ENCODE peak calls at places on chromosomes 16 and 17, in nine cellular contexts. X is A549, G is cardiac fibroblast, B is HCT116, D is thyroid gland, E is H1, U is SK-N-SH, Y is lung, M is activated B cell treated with CpG ODN at 0.5 μM for 24 hours. N is an unnamed sample.

GRCh38 chr17:44350733-44351226 is 5.7 kb downstream of the GRN start:
- DNase-seq in E (no peak), U (peak), Y (peak), X (peak), M (peak), D (peak), G (peak), B (no peak), N (peak)

GRCh38 chr16:86595983-86596605 is 17.7 kb downstream of the FOXL1 start:
- DNase-seq in X (no peak), M (no peak), E (no peak), D (no peak), U (no peak), Y (no peak), B (no peak), G (no peak), N (no peak)

GRCh38 chr17:43338886-43339516 is 59.8 kb upstream of the ARL4D start:
- DNase-seq in U (no peak), X (peak), Y (peak), D (peak), M (peak), B (no peak), G (peak), E (no peak), N (peak)

GRCh38 chr17:83050651-83051422 is 28.6 kb upstream of the METRNL start:
- DNase-seq in G (no peak), E (no peak), B (no peak), D (peak), Y (no peak), U (peak), M (no peak), X (no peak), N (no peak)

GRCh38 chr16:61382435-61382834 is 653.8 kb downstream of the CDH8 start:
- DNase-seq in Y (no peak), B (no peak), G (no peak), M (no peak), X (no peak), E (no peak), D (no peak), U (no peak), N (no peak)

GRCh38 chr16:2852003-2852730 is 5.8 kb downstream of the PRSS22 start:
- DNase-seq in G (no peak), X (no peak), U (peak), Y (no peak), E (no peak), B (no peak), D (no peak), M (no peak), N (no peak)

GRCh38 chr16:79885320-79885719 is 284.8 kb upstream of the MAF start:
- DNase-seq in D (no peak), U (no peak), X (no peak), B (no peak), G (no peak), Y (no peak), M (no peak), E (no peak), N (no peak)

GRCh38 chr16:25699069-25699468 is 7.3 kb downstream of the HS3ST4 start:
- DNase-seq in E (no peak), U (no peak), M (no peak), Y (no peak), D (no peak), G (no peak), B (no peak), X (no peak), N (no peak)

GRCh38 chr17:4485676-4486646 is 12.7 kb upstream of the SPNS2 start:
- DNase-seq in U (peak), X (no peak), G (no peak), B (no peak), E (no peak), D (no peak), Y (no peak), M (no peak), N (peak)

GRCh38 chr16:50472472-50472871 is 75.7 kb upstream of the NKD1 start:
- DNase-seq in U (no peak), B (no peak), G (no peak), E (no peak), X (no peak), D (no peak), Y (no peak), M (no peak), N (no peak)

GRCh38 chr16:4288148-4288921 is 15.5 kb upstream of the TFAP4 start:
- DNase-seq in M (peak), X (peak), G (peak), Y (peak), D (peak), B (no peak), U (peak), E (no peak), N (peak)

GRCh38 chr17:7589204-7589868 is 558 bp downstream of the SOX15 start:
- DNase-seq in M (peak), G (peak), U (peak), E (no peak), Y (peak), D (peak), X (peak), B (no peak), N (peak)

GRCh38 chr17:61481421-61481820 is 29.2 kb downstream of the TBX4 start:
- DNase-seq in B (no peak), U (no peak), E (no peak), Y (no peak), X (no peak), G (no peak), D (no peak), M (no peak), N (no peak)

GRCh38 chr16:24737391-24737871 is 8.0 kb downstream of the TNRC6A start:
- DNase-seq in E (no peak), G (peak), X (no peak), B (no peak), Y (no peak), M (no peak), U (no peak), D (no peak), N (no peak)

GRCh38 chr17:2427910-2428309 is 27.1 kb upstream of the MNT start:
- DNase-seq in Y (no peak), U (no peak), D (no peak), B (no peak), G (no peak), M (no peak), E (no peak), X (no peak), N (no peak)

GRCh38 chr17:30513346-30513745 is 36.1 kb downstream of the GOSR1 start:
- DNase-seq in M (no peak), U (no peak), G (peak), D (no peak), E (no peak), Y (no peak), B (no peak), X (no peak), N (no peak)

GRCh38 chr16:87831421-87832136 is 37.7 kb downstream of the SLC7A5 start:
- DNase-seq in Y (no peak), E (no peak), G (no peak), X (peak), B (no peak), M (no peak), D (no peak), U (no peak), N (no peak)

GRCh38 chr16:7257026-7257425 is 75.6 kb upstream of the RBFOX1 start:
- DNase-seq in M (no peak), G (no peak), Y (no peak), X (no peak), D (no peak), B (no peak), E (no peak), U (peak), N (no peak)

GRCh38 chr17:7858487-7858832 is 657 bp downstream of the CYB5D1 start:
- DNase-seq in X (peak), M (no peak), U (no peak), E (no peak), Y (no peak), D (peak), B (no peak), G (peak), N (no peak)

GRCh38 chr17:21089145-21089544 is 37.6 kb upstream of the DHRS7B start:
- DNase-seq in X (no peak), G (peak), M (no peak), E (no peak), B (no peak), U (no peak), Y (no peak), D (no peak), N (no peak)

GRCh38 chr16:89179656-89180315 is 8.2 kb downstream of the CDH15 start:
- DNase-seq in G (no peak), M (no peak), X (no peak), B (no peak), Y (no peak), U (no peak), E (no peak), D (no peak), N (no peak)

GRCh38 chr16:48613061-48613957 is 3.3 kb upstream of the N4BP1 start:
- DNase-seq in M (no peak), E (no peak), D (no peak), Y (no peak), X (peak), B (no peak), U (no peak), G (peak), N (peak)

GRCh38 chr16:89060207-89060794 is 33.4 kb upstream of the ACSF3 start:
- DNase-seq in X (no peak), B (no peak), U (no peak), D (no peak), G (no peak), Y (no peak), E (no peak), M (peak), N (no peak)

GRCh38 chr16:50588276-50588675 is 40.1 kb downstream of the NKD1 start:
- DNase-seq in D (no peak), Y (no peak), M (no peak), B (no peak), U (no peak), X (no peak), E (no peak), G (no peak), N (no peak)

GRCh38 chr16:1781254-1781653 is 1.1 kb downstream of the SPSB3 start:
- DNase-seq in B (no peak), D (no peak), E (no peak), G (no peak), Y (no peak), M (no peak), X (no peak), U (no peak), N (no peak)

GRCh38 chr16:27097671-27098275 is 31.0 kb downstream of the C16orf82 start:
- DNase-seq in D (peak), E (no peak), X (no peak), U (no peak), Y (no peak), B (no peak), G (peak), M (no peak), N (no peak)

GRCh38 chr17:38352245-38353083 is 820 bp downstream of the SOCS7 start:
- DNase-seq in B (no peak), E (no peak), X (no peak), G (peak), Y (no peak), U (peak), D (peak), M (peak), N (peak)

GRCh38 chr17:75783069-75783783 is 1.4 kb upstream of the UNK start:
- DNase-seq in G (peak), B (peak), Y (no peak), E (no peak), U (peak), X (peak), D (no peak), M (no peak), N (no peak)

GRCh38 chr16:57754354-57755060 is 18.9 kb downstream of the KATNB1 start:
- DNase-seq in Y (no peak), B (no peak), M (no peak), U (no peak), D (no peak), X (no peak), E (no peak), G (no peak), N (no peak)

GRCh38 chr17:1745513-1746020 is 2.9 kb downstream of the SERPINF2 start:
- DNase-seq in M (no peak), Y (no peak), D (no peak), X (no peak), G (no peak), E (no peak), U (no peak), B (no peak), N (no peak)

GRCh38 chr16:89330177-89330856 is 112.8 kb downstream of the ZNF778 start:
- DNase-seq in M (no peak), G (peak), B (peak), U (no peak), X (peak), D (peak), E (no peak), Y (no peak), N (peak)

GRCh38 chr16:3007957-3008748 is 4.6 kb upstream of the CLDN9 start:
- DNase-seq in G (no peak), B (no peak), X (no peak), U (no peak), D (no peak), M (no peak), E (peak), Y (peak), N (no peak)

GRCh38 chr17:4710693-4711634 is 532 bp downstream of the ARRB2 start:
- DNase-seq in E (no peak), M (no peak), B (no peak), X (no peak), G (no peak), D (no peak), Y (peak), U (peak), N (peak)

GRCh38 chr16:23699100-23699499 is 13.9 kb downstream of the ERN2 start:
- DNase-seq in B (peak), U (no peak), E (no peak), X (peak), D (no peak), M (no peak), Y (peak), G (no peak), N (no peak)

GRCh38 chr17:21674242-21674731 is 18.0 kb upstream of the KCNJ18 start:
- DNase-seq in M (no peak), E (no peak), U (peak), G (no peak), D (no peak), Y (no peak), X (no peak), B (no peak), N (no peak)

GRCh38 chr17:28916302-28916934 is 13.5 kb upstream of the DHRS13 start:
- DNase-seq in E (no peak), X (peak), Y (peak), U (peak), M (no peak), B (peak), D (peak), G (peak), N (peak)

GRCh38 chr17:40602445-40603443 is 37.5 kb upstream of the CCR7 start:
- DNase-seq in Y (no peak), M (no peak), D (no peak), B (no peak), G (no peak), U (no peak), E (no peak), X (no peak), N (peak)

GRCh38 chr17:62963296-62963695 is 2.7 kb upstream of the TANC2 start:
- DNase-seq in E (no peak), Y (no peak), X (peak), B (peak), G (peak), M (no peak), U (peak), D (no peak), N (no peak)

GRCh38 chr16:28316056-28316455 is 23.7 kb downstream of the SBK1 start:
- DNase-seq in U (no peak), B (no peak), D (no peak), M (no peak), X (no peak), G (no peak), Y (no peak), E (no peak), N (no peak)

GRCh38 chr16:67526149-67526732 is 2.4 kb upstream of the RIPOR1 start:
- DNase-seq in G (no peak), X (no peak), U (no peak), M (no peak), E (no peak), B (no peak), Y (no peak), D (no peak), N (no peak)

GRCh38 chr16:67530013-67530939 is 1.6 kb downstream of the RIPOR1 start:
- DNase-seq in Y (peak), E (no peak), D (peak), X (no peak), M (peak), B (no peak), U (peak), G (peak), N (no peak)

GRCh38 chr16:67528870-67529638 is 425 bp downstream of the RIPOR1 start:
- DNase-seq in Y (no peak), M (peak), X (peak), D (peak), G (peak), E (no peak), U (peak), B (no peak), N (no peak)

GRCh38 chr16:67529639-67530012 is 997 bp downstream of the RIPOR1 start:
- DNase-seq in U (peak), B (no peak), G (peak), Y (no peak), M (no peak), X (no peak), D (no peak), E (no peak), N (no peak)

DNA sequence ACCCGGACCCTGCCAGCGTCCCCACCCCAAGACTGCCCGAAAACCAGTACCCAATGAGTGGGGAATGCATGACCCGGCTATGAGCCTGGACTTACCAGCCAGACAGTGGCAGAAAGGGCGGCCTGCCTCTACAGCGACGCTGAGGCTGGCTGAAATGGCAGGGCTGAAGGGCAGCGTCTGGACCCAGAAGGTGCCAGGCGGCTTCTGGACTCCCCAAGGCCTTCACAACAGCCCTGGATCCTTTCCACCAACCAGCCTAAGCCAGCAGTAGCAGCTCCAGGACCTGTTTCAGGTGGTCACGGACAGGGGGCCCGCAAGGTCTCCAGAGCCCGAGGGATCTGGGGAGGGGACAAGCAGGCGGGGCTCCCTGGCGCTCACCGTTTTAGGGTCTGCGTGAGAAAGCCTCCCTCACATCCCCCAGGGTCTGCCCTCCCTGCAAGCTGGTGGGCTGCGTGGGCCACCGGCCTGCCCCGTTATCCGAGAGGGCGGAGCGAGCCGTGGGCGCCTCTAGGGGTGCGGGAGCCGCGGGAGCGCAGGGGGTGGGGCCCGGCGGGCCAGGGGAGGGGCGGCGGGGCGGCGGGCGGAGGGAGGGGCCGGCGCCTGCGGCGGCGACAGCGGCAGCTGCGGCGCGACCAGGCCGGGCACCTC is at the start of gene RIPOR1:
- DNase-seq in X (peak), G (no peak), B (no peak), D (peak), M (no peak), E (no peak), Y (no peak), U (peak), N (peak)
- TF ChIP-seq CTCF in X (no peak), G (no peak), B (no peak), D (no peak), M (no peak), E (no peak), Y (no peak), U (no peak), N (no peak)

GRCh38 chr16:72400257-72401078 is 228.5 kb upstream of the PMFBP1 start:
- DNase-seq in U (peak), X (peak), Y (no peak), D (peak), G (peak), E (no peak), B (peak), M (no peak), N (no peak)
- TF ChIP-seq CTCF in U (peak), X (peak), Y (peak), D (peak), G (peak), E (no peak), B (peak), M (no peak), N (peak)

DNA sequence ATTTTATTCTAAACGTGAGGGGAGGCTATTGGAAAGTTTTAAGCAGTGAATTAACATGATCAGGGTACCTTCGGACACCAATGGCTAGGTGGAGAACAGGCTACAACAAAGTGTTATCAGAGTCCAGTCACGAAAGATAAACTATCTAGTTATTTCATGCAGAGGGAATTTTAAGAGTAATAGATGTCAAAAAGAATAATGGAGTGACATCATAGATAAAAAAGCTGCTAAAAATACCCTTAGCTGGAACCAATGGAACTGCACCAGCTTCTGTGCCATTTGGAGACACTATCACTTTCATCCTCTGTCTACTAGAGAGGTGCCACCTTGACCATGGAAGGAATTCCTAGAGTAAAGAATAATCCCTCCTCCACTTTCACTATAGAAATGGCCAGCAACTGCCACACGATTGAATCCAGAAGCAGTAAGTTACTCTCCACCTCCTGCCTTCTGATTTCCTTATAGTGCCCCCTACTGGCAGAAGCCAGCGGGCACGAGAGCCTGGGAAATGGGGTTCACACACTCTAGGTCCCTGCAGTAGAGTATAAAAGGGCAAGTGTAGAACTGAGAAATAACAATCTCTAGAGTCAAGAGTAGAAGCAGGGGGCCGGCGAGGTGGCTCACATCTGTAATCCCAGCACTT is 2.8 kb upstream of the ALDH3A2 start:
- DNase-seq in B (no peak), D (no peak), E (no peak), X (peak), U (peak), Y (no peak), G (peak), M (no peak), N (no peak)
- TF ChIP-seq CTCF in B (peak), D (peak), E (peak), X (peak), U (peak), Y (peak), G (peak), M (no peak), N (peak)

DNA sequence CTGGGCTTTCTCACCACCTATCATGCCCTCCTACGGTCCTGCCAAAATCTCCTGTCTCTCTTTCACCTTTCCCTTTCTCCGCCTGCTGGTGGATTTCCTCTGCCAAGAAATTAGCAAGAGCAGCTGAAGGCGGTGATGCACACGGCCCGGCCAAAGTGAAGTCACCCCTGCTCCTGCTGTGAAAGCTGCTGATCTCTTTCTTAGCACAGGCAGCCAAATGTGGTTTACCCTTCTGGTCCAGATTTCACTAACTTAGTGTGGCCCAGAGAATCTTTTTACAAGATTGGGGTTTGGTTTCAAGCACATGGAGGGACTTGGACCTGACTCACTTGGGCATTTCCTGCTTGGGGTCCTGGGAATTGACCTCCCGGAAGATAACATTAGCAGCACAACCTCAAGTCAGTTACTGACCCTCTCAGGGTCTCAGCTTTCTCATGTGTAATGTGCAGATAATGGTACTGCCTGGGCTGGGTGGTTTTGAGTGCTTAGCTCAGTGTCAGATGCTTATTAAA is 155.7 kb downstream of the SOCS1 start:
- DNase-seq in M (no peak), E (peak), G (peak), Y (no peak), B (peak), D (peak), U (no peak), X (no peak), N (no peak)
- TF ChIP-seq CTCF in M (no peak), E (peak), G (peak), Y (no peak), B (no peak), D (peak), U (peak), X (no peak), N (no peak)

N was measured in CD4-positive, alpha-beta T cell.